ENCODE peak calls at places on chromosomes 12 and 14, in six cellular contexts. One of them, this sample, is unnamed.

GRCh38 chr14:77458249-77458950 is 507 bp downstream of the AHSA1 start:
- DNase-seq in NCI-H1105 treated with DMSO at 0.1 percent for 48 hours: peak; percentile 34
- DNase-seq in COR-L47: peak; percentile 4
- DNase-seq in activated T-cell treated with anti-CD3 and anti-CD28 coated beads, Interleukin-2, amount 50 U/mL, for 72 hours: peak; percentile 40
- DNase-seq in NCI-H510A: no peak
- DNase-seq in GM12864: no peak
- DNase-seq in this sample: no peak

GRCh38 chr14:99737451-99737951 is 53.4 kb downstream of the CYP46A1 start:
- DNase-seq in NCI-H1105 treated with DMSO at 0.1 percent for 48 hours: no peak
- DNase-seq in COR-L47: no peak
- DNase-seq in activated T-cell treated with anti-CD3 and anti-CD28 coated beads, Interleukin-2, amount 50 U/mL, for 72 hours: no peak
- DNase-seq in NCI-H510A: no peak
- DNase-seq in GM12864: no peak
- DNase-seq in this sample: no peak

GRCh38 chr12:116011217-116011616 is 266.3 kb downstream of the MED13L start:
- DNase-seq in NCI-H1105 treated with DMSO at 0.1 percent for 48 hours: no peak
- DNase-seq in COR-L47: no peak
- DNase-seq in activated T-cell treated with anti-CD3 and anti-CD28 coated beads, Interleukin-2, amount 50 U/mL, for 72 hours: no peak
- DNase-seq in NCI-H510A: no peak
- DNase-seq in GM12864: no peak
- DNase-seq in this sample: no peak

GRCh38 chr12:14768823-14769405 is 34.4 kb downstream of the WBP11 start:
- DNase-seq in NCI-H1105 treated with DMSO at 0.1 percent for 48 hours: no peak
- DNase-seq in COR-L47: no peak
- DNase-seq in activated T-cell treated with anti-CD3 and anti-CD28 coated beads, Interleukin-2, amount 50 U/mL, for 72 hours: peak; percentile 47
- DNase-seq in NCI-H510A: no peak
- DNase-seq in GM12864: no peak
- DNase-seq in this sample: no peak

GRCh38 chr12:102299731-102300130 is 102.1 kb upstream of the PMCH start:
- DNase-seq in NCI-H1105 treated with DMSO at 0.1 percent for 48 hours: no peak
- DNase-seq in COR-L47: no peak
- DNase-seq in activated T-cell treated with anti-CD3 and anti-CD28 coated beads, Interleukin-2, amount 50 U/mL, for 72 hours: no peak
- DNase-seq in NCI-H510A: no peak
- DNase-seq in GM12864: no peak
- DNase-seq in this sample: no peak

GRCh38 chr12:14410177-14410576 is 44.7 kb downstream of the ATF7IP start:
- DNase-seq in NCI-H1105 treated with DMSO at 0.1 percent for 48 hours: no peak
- DNase-seq in COR-L47: no peak
- DNase-seq in activated T-cell treated with anti-CD3 and anti-CD28 coated beads, Interleukin-2, amount 50 U/mL, for 72 hours: no peak
- DNase-seq in NCI-H510A: no peak
- DNase-seq in GM12864: no peak
- DNase-seq in this sample: no peak

GRCh38 chr12:96548384-96548783 is 59.0 kb downstream of the CFAP54 start:
- DNase-seq in NCI-H1105 treated with DMSO at 0.1 percent for 48 hours: no peak
- DNase-seq in COR-L47: no peak
- DNase-seq in activated T-cell treated with anti-CD3 and anti-CD28 coated beads, Interleukin-2, amount 50 U/mL, for 72 hours: no peak
- DNase-seq in NCI-H510A: no peak
- DNase-seq in GM12864: no peak
- DNase-seq in this sample: no peak

GRCh38 chr12:81146228-81147225 is 68.6 kb downstream of the ACSS3 start:
- DNase-seq in NCI-H1105 treated with DMSO at 0.1 percent for 48 hours: no peak
- DNase-seq in COR-L47: no peak
- DNase-seq in activated T-cell treated with anti-CD3 and anti-CD28 coated beads, Interleukin-2, amount 50 U/mL, for 72 hours: no peak
- DNase-seq in NCI-H510A: no peak
- DNase-seq in GM12864: no peak
- DNase-seq in this sample: no peak

GRCh38 chr14:103191856-103192835 is 68.9 kb downstream of the TNFAIP2 start:
- DNase-seq in NCI-H1105 treated with DMSO at 0.1 percent for 48 hours: no peak
- DNase-seq in COR-L47: no peak
- DNase-seq in activated T-cell treated with anti-CD3 and anti-CD28 coated beads, Interleukin-2, amount 50 U/mL, for 72 hours: no peak
- DNase-seq in NCI-H510A: no peak
- DNase-seq in GM12864: no peak
- DNase-seq in this sample: no peak

This sample was measured in astrocyte of the cerebellum.